ENCODE peak calls at places on chromosomes 13 and 19, in four cellular contexts. B, T, D and J are unnamed samples.

GRCh38 chr19:29873024-29873800 is 61.4 kb downstream of the CCNE1 start:
- DNase-seq in T (no peak), B (no peak), D (peak), J (peak)

GRCh38 chr13:98484289-98485219 is 92.4 kb downstream of the STK24 start:
- DNase-seq in B (no peak), D (peak), T (peak), J (peak)

GRCh38 chr13:96003304-96003703 is 49.9 kb downstream of the UGGT2 start:
- DNase-seq in T (no peak), D (no peak), B (no peak), J (peak)

GRCh38 chr13:110636701-110637201 is 21.4 kb downstream of the NAXD start:
- DNase-seq in D (no peak), T (no peak), B (no peak), J (no peak)

GRCh38 chr13:27388236-27388635 is 36.2 kb upstream of the GTF3A start:
- DNase-seq in B (no peak), D (no peak), T (no peak), J (peak)

GRCh38 chr19:51027126-51027806 is 850 bp upstream of the KLK11 start:
- DNase-seq in T (no peak), D (no peak), B (no peak), J (no peak)

GRCh38 chr19:47839913-47840312 is 18.2 kb downstream of the CRX start:
- DNase-seq in D (peak), B (no peak), T (no peak), J (peak)

GRCh38 chr13:48400820-48401219 is 12.1 kb downstream of the LPAR6 start:
- DNase-seq in D (no peak), B (no peak), T (peak), J (no peak)

GRCh38 chr13:77022341-77022740 is 4.6 kb downstream of the FBXL3 start:
- DNase-seq in T (peak), B (no peak), D (no peak), J (no peak)
- H3K4me2 ChIP-seq in T (peak), B (no peak), D (no peak), J (no peak)

GRCh38 chr19:41321600-41322270 is 11.8 kb downstream of the CCDC97 start:
- DNase-seq in D (peak), T (peak), B (peak), J (peak)

GRCh38 chr19:41320185-41320518 is 10.2 kb downstream of the CCDC97 start:
- DNase-seq in B (no peak), T (no peak), D (no peak), J (no peak)

GRCh38 chr19:41322451-41322850 is 12.5 kb downstream of the CCDC97 start:
- DNase-seq in B (no peak), T (no peak), D (no peak), J (no peak)

GRCh38 chr19:41320568-41320967 is 10.6 kb downstream of the CCDC97 start:
- DNase-seq in T (no peak), D (no peak), B (no peak), J (no peak)

DNA sequence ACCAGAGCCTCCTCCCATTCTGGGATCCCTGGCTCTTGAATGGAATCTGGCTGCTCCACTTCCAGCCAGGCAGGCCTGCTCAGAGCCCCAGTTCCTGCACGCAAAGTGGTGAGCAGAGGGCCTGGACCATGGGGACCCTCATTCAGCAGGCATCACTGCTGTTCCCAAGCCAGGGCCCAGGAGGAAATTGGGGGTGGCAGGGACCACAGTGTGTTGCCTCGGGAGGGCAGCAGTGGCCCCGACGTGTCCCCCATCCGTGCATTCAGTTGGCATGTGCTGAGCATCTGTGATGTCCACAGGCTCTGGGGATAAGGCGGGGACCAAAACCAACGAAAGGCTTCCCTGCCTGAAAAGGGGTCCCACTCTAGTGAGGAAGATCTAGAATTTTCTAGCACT is 11.2 kb downstream of the CCDC97 start:
- DNase-seq in T (no peak), D (no peak), B (no peak), J (no peak)
- H4K5ac ChIP-seq in T (no peak), D (no peak), B (no peak), J (no peak)

DNA sequence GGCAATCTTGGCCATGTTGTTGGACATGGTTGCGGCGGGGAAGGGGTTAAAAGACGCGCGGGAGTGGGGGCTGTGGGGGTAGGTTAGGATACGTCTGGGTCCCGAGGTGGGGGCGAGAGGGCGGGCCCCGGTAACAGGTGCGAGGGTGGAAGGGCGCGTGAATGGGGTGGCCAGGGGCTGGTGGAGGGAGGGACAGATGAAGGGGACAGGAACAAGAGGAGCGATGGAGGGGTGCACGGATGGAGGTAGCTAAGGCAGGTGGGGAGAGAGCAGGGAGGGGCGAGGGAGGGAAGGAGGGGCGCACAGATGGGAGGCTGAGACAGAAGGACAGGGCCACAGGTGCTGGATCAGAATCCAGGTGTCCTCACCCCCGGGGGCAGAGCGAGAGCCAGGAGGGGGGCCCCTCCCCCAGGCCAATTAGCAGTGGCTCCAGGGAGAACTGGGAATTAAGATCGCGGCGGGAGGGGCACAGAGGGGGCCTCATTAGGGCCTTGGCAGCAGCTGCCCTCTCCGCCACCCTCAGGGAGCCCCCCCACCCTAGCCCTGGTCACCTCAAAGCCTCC is 1.3 kb downstream of the GNG8 start:
- DNase-seq in D (peak), B (no peak), T (no peak), J (no peak)
- H3K4me2 ChIP-seq in D (peak), B (peak), T (no peak), J (peak)

GRCh38 chr19:8512115-8512967 is 1.6 kb downstream of the ZNF414 start:
- DNase-seq in B (peak), T (no peak), D (peak), J (peak)

GRCh38 chr19:8512991-8513686 is 828 bp downstream of the ZNF414 start:
- DNase-seq in T (no peak), D (peak), B (no peak), J (peak)

GRCh38 chr19:8513687-8514504 is at the start of gene ZNF414:
- DNase-seq in B (peak), D (peak), T (peak), J (peak)

GRCh38 chr19:8511573-8512101 is 2.3 kb downstream of the ZNF414 start:
- DNase-seq in B (no peak), D (no peak), T (no peak), J (peak)

GRCh38 chr19:8510589-8511115 is 3.3 kb downstream of the ZNF414 start:
- DNase-seq in D (no peak), T (no peak), B (no peak), J (no peak)
- H4K5ac ChIP-seq in D (no peak), T (no peak), B (no peak), J (no peak)

GRCh38 chr13:61095885-61096284 is 319.8 kb downstream of the PCDH20 start:
- DNase-seq in T (no peak), B (no peak), D (no peak), J (no peak)
- H3K4me2 ChIP-seq in T (no peak), B (no peak), D (no peak), J (no peak)

DNA sequence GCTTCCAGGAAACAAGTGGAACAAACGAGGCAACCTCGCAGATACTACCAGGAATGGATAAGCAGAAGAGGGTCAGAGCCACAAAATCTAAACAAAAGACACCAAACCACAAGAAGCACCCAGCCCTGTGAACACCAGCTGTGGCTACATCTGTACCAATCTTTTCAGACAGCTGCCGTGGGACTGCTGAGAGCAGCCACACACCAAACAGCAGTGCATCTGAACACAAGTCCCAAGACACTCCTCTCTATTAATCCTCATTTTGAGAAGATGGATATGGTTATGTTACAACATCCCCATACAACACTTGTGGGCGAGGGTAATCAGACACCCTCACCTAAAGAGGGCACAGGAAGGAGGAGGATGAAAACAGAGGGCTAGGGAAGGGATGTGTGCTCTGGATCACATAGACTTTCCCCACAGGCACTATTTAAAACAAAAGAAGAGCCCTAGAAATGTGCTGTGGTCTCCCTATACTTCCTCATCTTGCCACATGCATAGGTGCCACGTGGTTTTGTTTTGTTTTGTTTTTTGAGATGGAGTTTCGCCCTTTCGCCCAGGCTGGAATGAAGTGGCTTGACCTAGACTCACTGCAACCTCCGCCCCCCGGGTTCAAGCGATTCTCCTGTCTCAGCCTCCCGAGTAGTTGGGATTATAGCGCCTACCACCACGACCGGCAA is 41.6 kb upstream of the ZNF14 start:
- DNase-seq in T (no peak), D (no peak), B (no peak), J (no peak)
- H4K5ac ChIP-seq in T (no peak), D (no peak), B (no peak), J (no peak)

GRCh38 chr13:33207616-33207964 is 78.0 kb downstream of the STARD13 start:
- DNase-seq in D (no peak), B (no peak), T (peak), J (no peak)

GRCh38 chr13:33205224-33205623 is 80.3 kb downstream of the STARD13 start:
- DNase-seq in T (no peak), D (no peak), B (no peak), J (no peak)

GRCh38 chr13:33205804-33206221 is 79.7 kb downstream of the STARD13 start:
- DNase-seq in B (no peak), T (peak), D (no peak), J (no peak)

GRCh38 chr13:33206945-33207615 is 78.5 kb downstream of the STARD13 start:
- DNase-seq in T (no peak), D (no peak), B (no peak), J (no peak)

DNA sequence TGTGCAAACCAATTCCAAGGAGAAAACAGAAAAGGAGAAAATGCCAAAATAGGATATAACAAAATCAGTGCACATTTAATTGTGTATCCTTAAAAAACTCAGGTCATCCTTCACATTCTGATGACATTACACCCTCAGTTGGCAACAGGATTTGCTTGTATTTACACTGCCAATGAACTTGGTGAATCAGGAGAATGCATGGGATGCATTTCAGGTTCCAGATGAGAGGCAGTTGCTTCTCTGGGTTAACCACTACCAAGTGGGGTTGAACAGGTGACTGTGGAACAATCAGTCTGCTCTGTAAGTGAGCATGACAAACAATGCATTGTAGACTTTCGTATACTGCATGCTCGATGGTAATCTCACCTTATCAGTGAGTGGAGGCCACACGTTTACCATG is 79.1 kb downstream of the STARD13 start:
- DNase-seq in T (peak), B (no peak), D (no peak), J (no peak)
- H3K4me2 ChIP-seq in T (peak), B (no peak), D (no peak), J (no peak)

GRCh38 chr19:3525052-3525451 is 13.9 kb upstream of the TEKTIP1 start:
- DNase-seq in D (no peak), T (no peak), B (no peak), J (no peak)
- H4K5ac ChIP-seq in D (no peak), T (no peak), B (no peak), J (no peak)

DNA sequence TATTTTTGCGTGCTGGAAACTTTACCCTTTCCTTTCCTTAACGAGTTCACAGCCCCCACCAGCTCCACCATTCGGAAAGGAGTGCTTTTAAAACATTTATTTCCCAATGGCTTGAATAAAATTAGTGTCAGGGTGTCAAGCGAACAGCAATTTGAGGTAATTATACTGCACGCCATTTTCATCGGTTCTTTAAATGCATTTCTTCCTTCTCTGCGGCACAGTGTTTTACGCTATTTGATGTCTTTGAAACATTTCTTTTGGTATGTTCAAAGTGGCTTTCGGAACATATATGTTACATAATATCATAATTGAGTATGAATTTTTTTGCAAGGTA is 319 bp upstream of the SLITRK1 start:
- DNase-seq in B (no peak), D (no peak), T (no peak), J (no peak)
- H3K4me2 ChIP-seq in B (peak), D (peak), T (peak), J (peak)